ENCODE peak calls at places on chromosomes 5 and 9, in five cellular contexts. L is coronary artery, V is globus pallidus, U is choroid plexus epithelial cell, T is HEK293T. N is an unnamed sample.

GRCh38 chr5:2240118-2240904 is 357.6 kb upstream of the IRX4 start:
- DNase-seq in V (no peak), T (no peak), U (no peak), L (no peak), N (no peak)

GRCh38 chr5:93915142-93915553 is 173.7 kb upstream of the POU5F2 start:
- DNase-seq in T (peak), V (peak), L (no peak), U (peak), N (no peak)

GRCh38 chr9:21965401-21965951 is 28.7 kb downstream of the CDKN2A start:
- DNase-seq in V (no peak), T (no peak), L (no peak), U (peak), N (no peak)

GRCh38 chr5:139668064-139668880 is 20.1 kb downstream of the CXXC5 start:
- DNase-seq in V (peak), L (no peak), U (no peak), T (peak), N (no peak)

GRCh38 chr9:14652729-14653377 is 40.4 kb downstream of the ZDHHC21 start:
- DNase-seq in V (peak), U (peak), T (peak), L (no peak), N (no peak)

GRCh38 chr9:130172858-130173461 is 756 bp downstream of the NCS1 start:
- DNase-seq in T (peak), L (no peak), U (no peak), V (no peak), N (peak)

GRCh38 chr9:130938652-130939404 is at the start of gene FIBCD1:
- DNase-seq in T (peak), L (no peak), V (no peak), U (peak), N (peak)

GRCh38 chr5:29485333-29485732 is 1708.2 kb upstream of the CDH6 start:
- DNase-seq in L (no peak), T (no peak), V (no peak), U (no peak), N (no peak)

GRCh38 chr9:3528466-3528865 is 2.7 kb upstream of the RFX3 start:
- DNase-seq in T (no peak), L (no peak), U (no peak), V (no peak), N (no peak)

GRCh38 chr5:107985144-107985543 is 314.4 kb upstream of the EFNA5 start:
- DNase-seq in T (no peak), L (no peak), V (no peak), U (no peak), N (peak)

GRCh38 chr5:38640012-38640395 is 83.6 kb upstream of the LIFR start:
- DNase-seq in T (no peak), U (peak), V (no peak), L (no peak), N (no peak)

GRCh38 chr9:134987906-134988700 is 70.4 kb upstream of the FCN1 start:
- DNase-seq in U (no peak), L (no peak), T (no peak), V (no peak), N (peak)

GRCh38 chr5:68924490-68925145 is 169.2 kb upstream of the SLC30A5 start:
- DNase-seq in L (no peak), T (no peak), U (peak), V (no peak), N (no peak)

GRCh38 chr9:79210541-79211243 is 361.1 kb upstream of the TLE4 start:
- DNase-seq in L (no peak), V (no peak), U (no peak), T (no peak), N (no peak)

GRCh38 chr9:110208031-110208430 is at the start of gene C9orf152:
- DNase-seq in T (no peak), V (no peak), U (no peak), L (no peak), N (no peak)

GRCh38 chr5:78399115-78399514 is 38.7 kb downstream of the SCAMP1 start:
- DNase-seq in V (no peak), L (no peak), U (no peak), T (no peak), N (no peak)

GRCh38 chr5:96384353-96384752 is 48.7 kb downstream of the PCSK1 start:
- DNase-seq in U (peak), V (peak), T (no peak), L (no peak), N (no peak)

GRCh38 chr9:129283290-129283691 is 105.2 kb upstream of the IER5L start:
- DNase-seq in V (no peak), U (no peak), L (peak), T (no peak), N (peak)

GRCh38 chr5:121968910-121969607 is 7.3 kb downstream of the SRFBP1 start:
- DNase-seq in T (no peak), U (peak), V (no peak), L (no peak), N (no peak)

GRCh38 chr9:136773386-136774044 is 9.2 kb upstream of the LCN15 start:
- DNase-seq in V (no peak), L (no peak), U (peak), T (peak), N (peak)

GRCh38 chr5:94024625-94025024 is 283.2 kb upstream of the POU5F2 start:
- DNase-seq in U (no peak), L (no peak), V (no peak), T (no peak), N (no peak)

GRCh38 chr9:89801723-89802680 is 197.2 kb downstream of the GADD45G start:
- DNase-seq in L (peak), U (no peak), T (no peak), V (peak), N (no peak)

GRCh38 chr9:78031271-78031825 is at the start of gene GNAQ:
- DNase-seq in L (no peak), U (no peak), V (no peak), T (no peak), N (peak)

GRCh38 chr5:372911-373709 is 51.6 kb downstream of the AHRR start:
- DNase-seq in L (peak), U (no peak), T (peak), V (no peak), N (no peak)

GRCh38 chr9:70049672-70050271 is 6.1 kb downstream of the MAMDC2 start:
- DNase-seq in V (no peak), U (peak), T (no peak), L (peak), N (no peak)

GRCh38 chr9:129343697-129344375 is 165.8 kb upstream of the IER5L start:
- DNase-seq in V (peak), L (peak), T (no peak), U (peak), N (no peak)

GRCh38 chr9:20361220-20361619 is 261.1 kb downstream of the MLLT3 start:
- DNase-seq in U (no peak), L (no peak), T (no peak), V (no peak), N (no peak)

GRCh38 chr5:156851880-156852279 is 1.8 kb downstream of the PPP1R2B start:
- DNase-seq in V (no peak), U (no peak), T (no peak), L (no peak), N (no peak)

GRCh38 chr5:143140492-143141231 is 262.8 kb downstream of the NR3C1 start:
- DNase-seq in V (no peak), U (peak), L (no peak), T (no peak), N (no peak)

GRCh38 chr9:98161851-98162250 is 30.6 kb downstream of the CORO2A start:
- DNase-seq in U (no peak), L (no peak), V (no peak), T (no peak), N (no peak)

GRCh38 chr9:98215821-98216220 is 23.4 kb upstream of the CORO2A start:
- DNase-seq in L (no peak), T (peak), U (no peak), V (no peak), N (peak)

GRCh38 chr5:56900395-56900794 is 9.0 kb upstream of the SETD9 start:
- DNase-seq in U (peak), L (no peak), T (no peak), V (no peak), N (no peak)

GRCh38 chr5:164002653-164003052 is 497.2 kb downstream of the MAT2B start:
- DNase-seq in L (no peak), T (no peak), V (no peak), U (peak), N (no peak)

GRCh38 chr5:83162598-83162997 is 85.3 kb downstream of the XRCC4 start:
- DNase-seq in U (no peak), V (no peak), L (no peak), T (no peak), N (no peak)

GRCh38 chr9:20732118-20732517 is 48.1 kb downstream of the FOCAD start:
- DNase-seq in T (no peak), L (no peak), U (peak), V (no peak), N (no peak)

GRCh38 chr5:40587284-40587882 is 92.3 kb upstream of the PTGER4 start:
- DNase-seq in L (no peak), U (peak), T (no peak), V (no peak), N (no peak)

GRCh38 chr9:116633444-116633843 is 53.7 kb upstream of the TRIM32 start:
- DNase-seq in L (no peak), U (no peak), V (no peak), T (no peak), N (no peak)

GRCh38 chr9:7676757-7677156 is 122.8 kb downstream of the DMAC1 start:
- DNase-seq in T (no peak), V (peak), U (no peak), L (no peak), N (no peak)

GRCh38 chr9:18849186-18849724 is 183.8 kb downstream of the SAXO1 start:
- DNase-seq in V (no peak), U (no peak), T (no peak), L (no peak), N (no peak)